ENCODE peak calls at places on chromosomes 1 and 21, in six cellular contexts. One of them, this sample, is unnamed.

GRCh38 chr1:6580588-6581270 is 935 bp downstream of the ZBTB48 start:
- DNase-seq in A549: no peak
- DNase-seq in GM23248: peak; percentile 62
- DNase-seq in WERI-Rb-1: no peak
- DNase-seq in lower lobe of right lung: peak; percentile 58
- DNase-seq in CD4-positive, CD25-positive, alpha-beta regulatory T cell: no peak
- DNase-seq in this sample: no peak

GRCh38 chr1:220316291-220316690 is 44.0 kb upstream of the RAB3GAP2 start:
- DNase-seq in A549: no peak
- DNase-seq in GM23248: no peak
- DNase-seq in WERI-Rb-1: no peak
- DNase-seq in lower lobe of right lung: no peak
- DNase-seq in CD4-positive, CD25-positive, alpha-beta regulatory T cell: no peak
- DNase-seq in this sample: no peak

GRCh38 chr1:171850951-171851350 is 9.7 kb downstream of the DNM3 start:
- DNase-seq in A549: peak; percentile 12
- DNase-seq in GM23248: no peak
- DNase-seq in WERI-Rb-1: no peak
- DNase-seq in lower lobe of right lung: no peak
- DNase-seq in CD4-positive, CD25-positive, alpha-beta regulatory T cell: no peak
- DNase-seq in this sample: no peak

GRCh38 chr1:179586107-179586823 is 5.4 kb upstream of the TDRD5 start:
- DNase-seq in A549: peak; percentile 81
- DNase-seq in GM23248: peak; percentile 46
- DNase-seq in WERI-Rb-1: no peak
- DNase-seq in lower lobe of right lung: peak; percentile 56
- DNase-seq in CD4-positive, CD25-positive, alpha-beta regulatory T cell: no peak
- DNase-seq in this sample: no peak

GRCh38 chr1:66073357-66073756 is 280.7 kb downstream of the PDE4B start:
- DNase-seq in A549: no peak
- DNase-seq in GM23248: no peak
- DNase-seq in WERI-Rb-1: no peak
- DNase-seq in lower lobe of right lung: no peak
- DNase-seq in CD4-positive, CD25-positive, alpha-beta regulatory T cell: no peak
- DNase-seq in this sample: no peak

GRCh38 chr1:71695084-71695483 is 587.3 kb downstream of the NEGR1 start:
- DNase-seq in A549: no peak
- DNase-seq in GM23248: no peak
- DNase-seq in WERI-Rb-1: no peak
- DNase-seq in lower lobe of right lung: no peak
- DNase-seq in CD4-positive, CD25-positive, alpha-beta regulatory T cell: no peak
- DNase-seq in this sample: no peak

GRCh38 chr1:36606908-36607651 is 124.4 kb upstream of the CSF3R start:
- DNase-seq in A549: no peak
- DNase-seq in GM23248: no peak
- DNase-seq in WERI-Rb-1: no peak
- DNase-seq in lower lobe of right lung: no peak
- DNase-seq in CD4-positive, CD25-positive, alpha-beta regulatory T cell: no peak
- DNase-seq in this sample: no peak

GRCh38 chr1:30700528-30701265 is 22.7 kb downstream of the MATN1 start:
- DNase-seq in A549: no peak
- DNase-seq in GM23248: peak; percentile 90
- DNase-seq in WERI-Rb-1: no peak
- DNase-seq in lower lobe of right lung: no peak
- DNase-seq in CD4-positive, CD25-positive, alpha-beta regulatory T cell: no peak
- DNase-seq in this sample: peak; percentile 44

GRCh38 chr1:204706838-204707509 is 21.4 kb upstream of the LRRN2 start:
- DNase-seq in A549: no peak
- DNase-seq in GM23248: no peak
- DNase-seq in WERI-Rb-1: no peak
- DNase-seq in lower lobe of right lung: no peak
- DNase-seq in CD4-positive, CD25-positive, alpha-beta regulatory T cell: no peak
- DNase-seq in this sample: no peak

GRCh38 chr21:41965447-41966340 is 11.9 kb upstream of the C2CD2 start:
- DNase-seq in A549: no peak
- DNase-seq in GM23248: no peak
- DNase-seq in WERI-Rb-1: no peak
- DNase-seq in lower lobe of right lung: no peak
- DNase-seq in CD4-positive, CD25-positive, alpha-beta regulatory T cell: no peak
- DNase-seq in this sample: no peak

GRCh38 chr21:18147678-18148077 is 97.0 kb upstream of the CHODL start:
- DNase-seq in A549: no peak
- DNase-seq in GM23248: no peak
- DNase-seq in WERI-Rb-1: no peak
- DNase-seq in lower lobe of right lung: no peak
- DNase-seq in CD4-positive, CD25-positive, alpha-beta regulatory T cell: no peak
- DNase-seq in this sample: no peak

GRCh38 chr1:236361909-236362590 is 32.0 kb upstream of the EDARADD start:
- DNase-seq in A549: no peak
- DNase-seq in GM23248: no peak
- DNase-seq in WERI-Rb-1: no peak
- DNase-seq in lower lobe of right lung: no peak
- DNase-seq in CD4-positive, CD25-positive, alpha-beta regulatory T cell: no peak
- DNase-seq in this sample: no peak

GRCh38 chr1:229171934-229172333 is 99.0 kb upstream of the RAB4A start:
- DNase-seq in A549: no peak
- DNase-seq in GM23248: no peak
- DNase-seq in WERI-Rb-1: no peak
- DNase-seq in lower lobe of right lung: no peak
- DNase-seq in CD4-positive, CD25-positive, alpha-beta regulatory T cell: no peak
- DNase-seq in this sample: no peak

GRCh38 chr1:17198476-17199258 is 6.3 kb upstream of the PADI1 start:
- DNase-seq in A549: no peak
- DNase-seq in GM23248: no peak
- DNase-seq in WERI-Rb-1: peak; percentile 2
- DNase-seq in lower lobe of right lung: no peak
- DNase-seq in CD4-positive, CD25-positive, alpha-beta regulatory T cell: no peak
- DNase-seq in this sample: no peak

GRCh38 chr1:42993631-42994121 is 35.0 kb upstream of the SLC2A1 start:
- DNase-seq in A549: no peak
- DNase-seq in GM23248: no peak
- DNase-seq in WERI-Rb-1: peak; percentile 48
- DNase-seq in lower lobe of right lung: no peak
- DNase-seq in CD4-positive, CD25-positive, alpha-beta regulatory T cell: no peak
- DNase-seq in this sample: peak; percentile 14

GRCh38 chr1:101993703-101994102 is 3.0 kb downstream of the OLFM3 start:
- DNase-seq in A549: peak; percentile 3
- DNase-seq in GM23248: peak; percentile 1
- DNase-seq in WERI-Rb-1: no peak
- DNase-seq in lower lobe of right lung: no peak
- DNase-seq in CD4-positive, CD25-positive, alpha-beta regulatory T cell: no peak
- DNase-seq in this sample: no peak

GRCh38 chr1:47569681-47570470 is 132.0 kb downstream of the FOXD2 start:
- DNase-seq in A549: peak; percentile 84
- DNase-seq in GM23248: peak; percentile 93
- DNase-seq in WERI-Rb-1: no peak
- DNase-seq in lower lobe of right lung: peak; percentile 70
- DNase-seq in CD4-positive, CD25-positive, alpha-beta regulatory T cell: no peak
- DNase-seq in this sample: no peak

GRCh38 chr1:2979191-2980072 is 41.8 kb upstream of the ACTRT2 start:
- DNase-seq in A549: no peak
- DNase-seq in GM23248: no peak
- DNase-seq in WERI-Rb-1: no peak
- DNase-seq in lower lobe of right lung: peak; percentile 43
- DNase-seq in CD4-positive, CD25-positive, alpha-beta regulatory T cell: no peak
- DNase-seq in this sample: no peak

GRCh38 chr1:164602480-164603093 is 43.6 kb downstream of the PBX1 start:
- DNase-seq in A549: no peak
- DNase-seq in GM23248: peak; percentile 74
- DNase-seq in WERI-Rb-1: no peak
- DNase-seq in lower lobe of right lung: peak; percentile 71
- DNase-seq in CD4-positive, CD25-positive, alpha-beta regulatory T cell: no peak
- DNase-seq in this sample: no peak

GRCh38 chr1:156115514-156116374 is 1.2 kb downstream of the LMNA start:
- DNase-seq in A549: peak; percentile 64
- DNase-seq in GM23248: peak; percentile 86
- DNase-seq in WERI-Rb-1: peak; percentile 36
- DNase-seq in lower lobe of right lung: peak; percentile 79
- DNase-seq in CD4-positive, CD25-positive, alpha-beta regulatory T cell: no peak
- DNase-seq in this sample: peak; percentile 68

GRCh38 chr21:43333301-43334062 is 93.4 kb downstream of the SIK1 start:
- DNase-seq in A549: peak; percentile 97
- DNase-seq in GM23248: peak; percentile 99
- DNase-seq in WERI-Rb-1: no peak
- DNase-seq in lower lobe of right lung: peak; percentile 79
- DNase-seq in CD4-positive, CD25-positive, alpha-beta regulatory T cell: no peak
- DNase-seq in this sample: no peak

GRCh38 chr21:32256226-32256625 is 22.6 kb downstream of the MIS18A start:
- DNase-seq in A549: no peak
- DNase-seq in GM23248: no peak
- DNase-seq in WERI-Rb-1: no peak
- DNase-seq in lower lobe of right lung: no peak
- DNase-seq in CD4-positive, CD25-positive, alpha-beta regulatory T cell: no peak
- DNase-seq in this sample: no peak
- H3K27ac ChIP-seq in A549: no peak overlapping the region
- H3K27ac ChIP-seq in GM23248: peak overlapping the region; percentile 9
- H3K27ac ChIP-seq in WERI-Rb-1: no peak overlapping the region
- H3K27ac ChIP-seq in lower lobe of right lung: no peak overlapping the region
- H3K27ac ChIP-seq in CD4-positive, CD25-positive, alpha-beta regulatory T cell: no peak overlapping the region
- H3K27ac ChIP-seq in this sample: no peak overlapping the region

GRCh38 chr1:150386546-150387080 is 22.7 kb downstream of the RPRD2 start:
- DNase-seq in A549: no peak
- DNase-seq in GM23248: no peak
- DNase-seq in WERI-Rb-1: no peak
- DNase-seq in lower lobe of right lung: no peak
- DNase-seq in CD4-positive, CD25-positive, alpha-beta regulatory T cell: no peak
- DNase-seq in this sample: no peak
- H3K27ac ChIP-seq in A549: no peak overlapping the region
- H3K27ac ChIP-seq in GM23248: no peak overlapping the region
- H3K27ac ChIP-seq in WERI-Rb-1: no peak overlapping the region
- H3K27ac ChIP-seq in lower lobe of right lung: no peak overlapping the region
- H3K27ac ChIP-seq in CD4-positive, CD25-positive, alpha-beta regulatory T cell: no peak overlapping the region
- H3K27ac ChIP-seq in this sample: no peak overlapping the region

GRCh38 chr21:44802396-44803153 is 955 bp upstream of the UBE2G2 start:
- DNase-seq in A549: no peak
- DNase-seq in GM23248: peak; percentile 52
- DNase-seq in WERI-Rb-1: peak; percentile 61
- DNase-seq in lower lobe of right lung: no peak
- DNase-seq in CD4-positive, CD25-positive, alpha-beta regulatory T cell: no peak
- DNase-seq in this sample: no peak
- H3K27ac ChIP-seq in A549: peak overlapping the region; percentile 98
- H3K27ac ChIP-seq in GM23248: peak overlapping the region; percentile 47
- H3K27ac ChIP-seq in WERI-Rb-1: peak overlapping the region; percentile 89
- H3K27ac ChIP-seq in lower lobe of right lung: peak overlapping the region; percentile 80
- H3K27ac ChIP-seq in CD4-positive, CD25-positive, alpha-beta regulatory T cell: peak overlapping the region; percentile 74
- H3K27ac ChIP-seq in this sample: no peak overlapping the region

GRCh38 chr1:193479187-193479586 is 292.8 kb upstream of the B3GALT2 start:
- DNase-seq in A549: no peak
- DNase-seq in GM23248: no peak
- DNase-seq in WERI-Rb-1: no peak
- DNase-seq in lower lobe of right lung: no peak
- DNase-seq in CD4-positive, CD25-positive, alpha-beta regulatory T cell: peak; percentile 66
- DNase-seq in this sample: no peak
- H3K27ac ChIP-seq in A549: no peak overlapping the region
- H3K27ac ChIP-seq in GM23248: no peak overlapping the region
- H3K27ac ChIP-seq in WERI-Rb-1: no peak overlapping the region
- H3K27ac ChIP-seq in lower lobe of right lung: no peak overlapping the region
- H3K27ac ChIP-seq in CD4-positive, CD25-positive, alpha-beta regulatory T cell: peak overlapping the region; percentile 87
- H3K27ac ChIP-seq in this sample: no peak overlapping the region

DNA sequence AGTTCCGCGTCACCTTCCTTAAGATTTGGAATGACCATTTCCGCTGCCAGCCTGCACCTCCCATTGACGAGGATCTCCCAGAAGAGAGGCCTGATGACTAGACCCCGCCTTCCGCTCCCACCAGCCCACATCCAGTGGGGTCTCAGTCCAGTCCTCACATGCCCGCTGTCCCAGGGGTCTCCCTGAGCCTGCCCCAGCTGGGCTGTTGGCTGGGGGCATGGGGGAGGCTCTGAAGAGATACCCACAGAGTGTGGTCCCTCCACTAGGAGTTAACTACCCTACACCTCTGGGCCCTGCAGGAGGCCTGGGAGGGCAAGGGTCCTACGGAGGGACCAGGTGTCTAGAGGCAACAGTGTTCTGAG is 9.8 kb downstream of the MYBPH start:
- DNase-seq in A549: no peak
- DNase-seq in GM23248: no peak
- DNase-seq in WERI-Rb-1: no peak
- DNase-seq in lower lobe of right lung: no peak
- DNase-seq in CD4-positive, CD25-positive, alpha-beta regulatory T cell: no peak
- DNase-seq in this sample: no peak
- H3K27ac ChIP-seq in A549: no peak overlapping the region
- H3K27ac ChIP-seq in GM23248: no peak overlapping the region
- H3K27ac ChIP-seq in WERI-Rb-1: no peak overlapping the region
- H3K27ac ChIP-seq in lower lobe of right lung: no peak overlapping the region
- H3K27ac ChIP-seq in CD4-positive, CD25-positive, alpha-beta regulatory T cell: no peak overlapping the region
- H3K27ac ChIP-seq in this sample: no peak overlapping the region